ENCODE peak calls at places on chromosomes 13 and 19, in five cellular contexts. A, I, F, P and S are unnamed samples.

GRCh38 chr13:75908137-75908536 is 272.0 kb downstream of the LMO7 start:
- DNase-seq in P (no peak), F (no peak), I (no peak), A (peak), S (no peak)

GRCh38 chr13:111876506-111876905 is 190.4 kb upstream of the SOX1 start:
- DNase-seq in A (no peak), F (no peak), P (no peak), I (no peak), S (no peak)

GRCh38 chr13:102642475-102642874 is 45.7 kb downstream of the TPP2 start:
- DNase-seq in F (no peak), A (no peak), I (no peak), P (no peak), S (no peak)

GRCh38 chr13:71865858-71866172 is 1.2 kb downstream of the DACH1 start:
- DNase-seq in A (peak), P (no peak), F (peak), I (no peak), S (no peak)

GRCh38 chr19:4861147-4861546 is 6.3 kb downstream of the PLIN3 start:
- DNase-seq in I (no peak), A (no peak), P (no peak), F (no peak), S (no peak)

GRCh38 chr19:18843960-18844359 is 12.2 kb downstream of the UPF1 start:
- DNase-seq in P (no peak), F (no peak), I (no peak), A (no peak), S (no peak)

GRCh38 chr19:16714702-16715294 is 4.8 kb upstream of the NWD1 start:
- DNase-seq in A (peak), I (peak), P (peak), F (peak), S (no peak)

GRCh38 chr13:99655351-99656091 is 154.2 kb downstream of the TM9SF2 start:
- DNase-seq in I (no peak), A (no peak), F (no peak), P (no peak), S (no peak)

GRCh38 chr19:6038634-6039405 is 60.9 kb upstream of the RANBP3 start:
- DNase-seq in I (no peak), F (no peak), P (no peak), A (no peak), S (no peak)

GRCh38 chr19:5057860-5058259 is 88.9 kb downstream of the KDM4B start:
- DNase-seq in F (no peak), A (no peak), P (no peak), I (no peak), S (no peak)

GRCh38 chr13:31919241-31919640 is 112.3 kb upstream of the FRY start:
- DNase-seq in I (no peak), P (no peak), A (no peak), F (no peak), S (no peak)

GRCh38 chr19:32422435-32422834 is 16.9 kb downstream of the DPY19L3 start:
- DNase-seq in F (no peak), A (no peak), I (no peak), P (no peak), S (no peak)

DNA sequence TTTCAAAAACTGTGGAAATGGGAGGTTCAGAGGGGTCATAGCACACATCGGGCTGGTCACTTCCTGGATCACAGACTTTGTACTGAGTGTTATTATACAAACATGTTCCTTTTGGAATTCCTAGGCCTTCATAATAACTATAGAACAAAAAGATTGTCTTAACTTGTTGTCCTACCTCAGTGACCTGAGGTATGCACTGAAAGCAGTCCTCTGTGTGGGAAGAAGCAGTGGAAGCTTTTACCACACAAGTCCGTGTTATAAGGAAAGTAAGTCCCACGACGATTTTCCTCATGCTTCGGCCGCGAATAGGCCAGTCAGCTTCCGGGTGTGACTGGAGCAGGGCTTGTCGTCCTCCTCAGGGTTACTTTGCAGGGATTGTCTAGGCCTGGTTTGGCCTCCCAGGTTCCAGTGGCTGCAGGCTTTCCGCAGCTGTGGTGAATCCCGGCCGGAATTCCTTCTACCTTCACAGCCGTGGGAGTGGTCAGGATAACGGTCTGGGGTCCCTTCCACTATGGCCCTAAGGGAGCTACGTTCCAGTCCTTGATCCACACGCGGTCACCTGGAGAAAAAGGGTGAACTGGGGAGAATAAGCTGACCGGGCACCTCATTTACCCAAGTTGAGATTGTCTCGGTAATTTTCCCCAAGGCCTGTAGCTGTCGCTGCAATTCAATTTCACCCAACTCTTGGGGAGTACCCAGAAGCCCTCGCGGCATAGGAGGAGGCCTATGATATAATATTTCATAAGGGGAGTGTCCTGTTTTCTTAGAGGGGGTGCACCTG is 16.0 kb downstream of the NAPSA start:
- DNase-seq in A (no peak), P (no peak), I (no peak), F (no peak), S (no peak)
- TF ChIP-seq CTCF in A (no peak), P (no peak), I (no peak), F (no peak), S (no peak)

GRCh38 chr13:114115191-114115671 is 17.2 kb downstream of the RASA3 start:
- DNase-seq in P (peak), F (no peak), A (peak), I (no peak), S (no peak)
- TF ChIP-seq CTCF in P (no peak), F (no peak), A (peak), I (no peak), S (no peak)

GRCh38 chr13:20585371-20585770 is 18.4 kb downstream of the IFT88 start:
- DNase-seq in P (no peak), I (no peak), A (no peak), F (no peak), S (no peak)
- TF ChIP-seq CTCF in P (no peak), I (no peak), A (no peak), F (no peak), S (no peak)

GRCh38 chr19:29965529-29965928 is 23.5 kb downstream of the URI1 start:
- DNase-seq in P (no peak), A (no peak), I (no peak), F (no peak), S (no peak)

GRCh38 chr19:29963576-29963975 is 21.5 kb downstream of the URI1 start:
- DNase-seq in A (no peak), F (no peak), I (no peak), P (no peak), S (no peak)

GRCh38 chr19:29964171-29964570 is 22.1 kb downstream of the URI1 start:
- DNase-seq in A (peak), F (no peak), I (no peak), P (no peak), S (no peak)

GRCh38 chr19:29967623-29968022 is 25.6 kb downstream of the URI1 start:
- DNase-seq in A (peak), P (no peak), F (no peak), I (no peak), S (no peak)

DNA sequence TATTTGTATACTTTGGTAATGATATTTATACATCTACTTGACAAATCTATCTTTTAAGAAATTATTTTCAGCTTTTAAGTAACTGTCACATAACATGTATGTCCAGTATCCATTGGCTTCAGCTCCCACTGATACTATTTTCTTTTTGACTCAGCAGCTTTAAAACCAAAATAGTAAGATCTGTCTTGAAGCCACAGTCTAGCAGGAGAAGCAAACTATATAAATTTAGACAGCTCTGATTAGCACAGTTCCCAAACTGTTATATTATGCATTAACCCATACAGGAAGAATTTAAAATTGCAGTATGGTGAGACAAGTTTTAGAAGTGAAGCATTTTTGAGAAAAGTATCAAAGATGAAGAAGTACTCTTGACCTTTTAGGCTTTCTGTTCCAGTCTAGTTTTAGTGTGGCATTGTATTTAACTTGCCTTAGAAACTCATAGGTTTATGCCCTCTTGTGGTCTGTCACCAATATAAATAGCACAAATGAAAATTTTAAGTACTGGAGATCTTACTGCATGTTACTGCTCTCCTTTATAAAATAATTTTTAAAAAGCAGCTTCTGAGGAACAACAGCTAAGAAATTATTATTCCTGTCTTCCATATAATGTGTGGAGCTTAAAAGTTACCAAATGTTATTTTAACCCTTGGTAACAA is 24.7 kb downstream of the URI1 start:
- DNase-seq in P (no peak), F (no peak), I (no peak), A (no peak), S (no peak)
- TF ChIP-seq CTCF in P (no peak), F (peak), I (peak), A (peak), S (peak)

GRCh38 chr13:28411859-28412353 is 83.0 kb downstream of the FLT1 start:
- DNase-seq in A (peak), I (no peak), F (no peak), P (no peak), S (no peak)

GRCh38 chr13:28412981-28413380 is 81.9 kb downstream of the FLT1 start:
- DNase-seq in A (no peak), F (no peak), P (no peak), I (no peak), S (no peak)

GRCh38 chr13:28421674-28422410 is 73.1 kb downstream of the FLT1 start:
- DNase-seq in A (no peak), P (no peak), I (no peak), F (no peak), S (no peak)

GRCh38 chr13:28413999-28414398 is 80.9 kb downstream of the FLT1 start:
- DNase-seq in A (no peak), F (no peak), I (no peak), P (no peak), S (no peak)

DNA sequence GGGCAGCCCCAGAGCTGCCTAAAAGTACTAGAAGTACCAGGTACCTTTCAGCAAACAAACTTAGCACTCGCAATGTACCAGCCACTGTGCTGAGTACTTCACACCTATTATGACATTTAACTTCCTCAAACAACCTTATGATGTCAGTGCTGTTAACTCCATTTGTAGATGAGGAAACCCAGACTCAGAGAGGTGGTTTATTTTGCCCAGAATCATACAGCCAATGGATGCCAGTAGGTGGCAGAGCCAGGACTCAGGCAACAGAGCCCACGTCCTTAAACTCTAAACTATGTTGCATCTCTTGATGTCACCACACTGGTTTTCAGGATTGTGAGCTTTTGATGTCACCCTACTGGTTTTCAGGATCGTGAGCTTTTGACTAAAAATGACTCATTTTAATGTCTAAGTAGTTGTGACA is 78.9 kb downstream of the FLT1 start:
- DNase-seq in A (no peak), F (no peak), P (no peak), I (no peak), S (no peak)
- TF ChIP-seq CTCF in A (no peak), F (no peak), P (no peak), I (no peak), S (no peak)

DNA sequence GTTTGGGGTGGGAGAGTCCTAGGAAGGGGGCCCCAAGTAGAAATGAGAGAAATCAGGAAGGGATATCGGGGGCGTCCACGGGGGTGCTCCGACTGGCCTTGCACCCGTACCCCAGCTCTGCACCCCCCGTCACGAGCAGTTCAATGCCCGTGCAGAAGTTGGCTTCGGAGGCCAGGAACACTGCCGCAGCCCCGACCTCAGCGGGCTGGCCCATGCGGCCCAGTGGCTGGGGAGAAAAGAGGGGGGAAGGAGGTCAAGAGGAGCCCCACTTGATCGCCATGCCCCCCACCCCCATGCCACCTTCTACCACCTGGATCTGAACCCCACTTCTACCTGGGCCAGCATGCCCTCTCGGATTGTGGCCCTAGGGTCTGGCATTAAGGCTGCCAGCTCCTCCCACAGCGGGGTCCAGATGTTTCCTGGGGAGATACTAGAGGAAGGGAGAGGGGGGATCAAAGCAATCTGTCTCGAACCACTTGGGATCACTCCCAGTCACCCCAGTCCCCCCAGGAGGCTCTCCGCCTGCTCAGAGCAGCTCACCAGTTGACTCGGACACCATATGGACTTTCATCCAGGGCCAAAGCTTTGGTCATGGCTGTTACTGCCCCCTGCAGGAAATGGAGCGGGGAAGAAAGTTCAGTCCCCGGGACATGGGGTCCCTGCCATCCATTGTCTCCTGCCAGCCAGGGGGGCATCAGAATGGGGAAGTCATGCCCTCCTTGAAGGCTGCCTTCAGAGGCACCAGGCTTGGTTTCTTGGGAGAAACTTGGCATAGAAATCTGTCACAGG is 2.5 kb upstream of the BCAT2 start:
- DNase-seq in A (no peak), P (peak), F (no peak), I (no peak), S (no peak)
- TF ChIP-seq CTCF in A (peak), P (no peak), F (peak), I (peak), S (peak)